ENCODE peak calls at places on chromosomes 12 and 14, in eight cellular contexts. L is right lobe of liver, M is tibial nerve, F is heart left ventricle, D is uterus, E is ovary, T is esophagus squamous epithelium, U is GM12891. O is an unnamed sample.
A peak's percentile ranks its signal among the peaks of the same experiment; 100 is the strongest.

GRCh38 chr12:25317553-25317952 is 66.8 kb upstream of the KRAS start:
- DNase-seq in T (no peak), E (no peak), D (no peak), L (no peak), M (no peak), F (no peak), U (no peak), O (no peak)

GRCh38 chr12:65962921-65963883 is 138.9 kb downstream of the HMGA2 start:
- DNase-seq in L (no peak), T (no peak), F (no peak), E (no peak), U (no peak), D (no peak), M (no peak), O (no peak)

GRCh38 chr12:116882742-116883141 is 1.5 kb upstream of the HRK start:
- DNase-seq in D (no peak), T (no peak), M (no peak), F (no peak), U (no peak), L (no peak), E (no peak), O (no peak)

GRCh38 chr12:18250313-18250916 is 10.9 kb upstream of the PIK3C2G start:
- DNase-seq in E (no peak), L (no peak), M (peak; percentile 39), U (peak; percentile 8), T (no peak), F (no peak), D (peak; percentile 40), O (no peak)

GRCh38 chr14:68458840-68459469 is 333.9 kb downstream of the ZFP36L1 start:
- DNase-seq in F (peak; percentile 58), E (no peak), U (no peak), L (peak; percentile 73), T (no peak), D (peak; percentile 76), M (peak; percentile 67), O (peak; percentile 81)

GRCh38 chr12:124385219-124385969 is 90.5 kb downstream of the RFLNA start:
- DNase-seq in E (no peak), D (peak; percentile 83), L (no peak), U (no peak), M (no peak), T (no peak), F (no peak), O (no peak)

GRCh38 chr14:69204753-69205152 is 13.5 kb downstream of the EXD2 start:
- DNase-seq in U (no peak), F (no peak), T (no peak), D (no peak), E (no peak), M (no peak), L (no peak), O (no peak)

GRCh38 chr12:54207539-54208267 is 18.9 kb upstream of the SMUG1 start:
- DNase-seq in U (peak; percentile 68), L (peak; percentile 76), M (peak; percentile 88), T (no peak), D (peak; percentile 61), F (peak; percentile 63), E (peak; percentile 70), O (peak; percentile 89)

GRCh38 chr12:63151061-63151897 is at the start of gene AVPR1A:
- DNase-seq in L (no peak), M (no peak), F (peak; percentile 49), D (peak; percentile 57), U (peak; percentile 4), T (no peak), E (no peak), O (no peak)

GRCh38 chr14:83470466-83470865 is 1936.8 kb upstream of the SEL1L start:
- DNase-seq in M (no peak), U (no peak), E (no peak), F (no peak), L (no peak), D (no peak), T (no peak), O (no peak)

GRCh38 chr12:57693317-57693658 is 644 bp upstream of the OS9 start:
- DNase-seq in M (no peak), E (no peak), D (no peak), L (no peak), T (no peak), U (no peak), F (no peak), O (no peak)

GRCh38 chr12:112549031-112549430 is 130.3 kb downstream of the PTPN11 start:
- DNase-seq in L (no peak), D (no peak), M (no peak), U (no peak), T (no peak), F (no peak), E (no peak), O (no peak)

GRCh38 chr14:26694521-26694920 is 96.7 kb upstream of the NOVA1 start:
- DNase-seq in L (no peak), T (no peak), U (no peak), D (no peak), E (no peak), F (no peak), M (no peak), O (no peak)

GRCh38 chr12:56188116-56188785 is 1.0 kb downstream of the SMARCC2 start:
- DNase-seq in L (no peak), F (no peak), D (no peak), U (no peak), M (no peak), T (no peak), E (no peak), O (no peak)

GRCh38 chr14:61475316-61475715 is 153.9 kb downstream of the PRKCH start:
- DNase-seq in M (no peak), L (no peak), D (no peak), F (no peak), E (no peak), T (no peak), U (no peak), O (no peak)

GRCh38 chr12:85775071-85775470 is 61.1 kb downstream of the RASSF9 start:
- DNase-seq in E (no peak), M (no peak), U (no peak), L (no peak), D (no peak), F (no peak), T (no peak), O (no peak)

GRCh38 chr12:27922591-27923139 is 49.9 kb downstream of the PTHLH start:
- DNase-seq in E (peak; percentile 10), L (no peak), U (no peak), D (peak; percentile 13), M (no peak), T (no peak), F (peak; percentile 37), O (no peak)

GRCh38 chr14:84894254-84894653 is 635.7 kb upstream of the FLRT2 start:
- DNase-seq in L (no peak), F (no peak), M (no peak), U (no peak), T (no peak), D (no peak), E (no peak), O (no peak)

GRCh38 chr12:19908825-19909224 is 459.5 kb upstream of the PDE3A start:
- DNase-seq in E (no peak), M (no peak), L (no peak), U (no peak), D (no peak), T (no peak), F (no peak), O (no peak)

GRCh38 chr12:114680498-114681148 is 3.4 kb downstream of the TBX3 start:
- DNase-seq in M (no peak), T (no peak), U (no peak), E (no peak), L (no peak), F (no peak), D (no peak), O (no peak)

GRCh38 chr12:101490286-101490920 is 15.3 kb downstream of the SPIC start:
- DNase-seq in L (no peak), F (no peak), D (no peak), E (no peak), M (no peak), U (peak; percentile 20), T (no peak), O (no peak)

GRCh38 chr14:50215416-50215815 is 16.0 kb downstream of the SOS2 start:
- DNase-seq in L (no peak), U (no peak), F (no peak), M (no peak), T (no peak), D (no peak), E (no peak), O (no peak)

GRCh38 chr12:117125275-117125613 is 26.0 kb upstream of the TESC start:
- DNase-seq in M (no peak), T (no peak), E (no peak), U (no peak), F (no peak), D (no peak), L (no peak), O (no peak)

GRCh38 chr12:123363743-123364531 is 710 bp downstream of the SBNO1 start:
- DNase-seq in F (peak; percentile 43), E (no peak), T (no peak), M (peak; percentile 5), U (no peak), L (peak; percentile 65), D (no peak), O (peak; percentile 67)
- TF ChIP-seq POLR2A in F (no peak), E (no peak), T (no peak), M (no peak), U (no peak), L (no peak), D (no peak), O (no peak)

DNA sequence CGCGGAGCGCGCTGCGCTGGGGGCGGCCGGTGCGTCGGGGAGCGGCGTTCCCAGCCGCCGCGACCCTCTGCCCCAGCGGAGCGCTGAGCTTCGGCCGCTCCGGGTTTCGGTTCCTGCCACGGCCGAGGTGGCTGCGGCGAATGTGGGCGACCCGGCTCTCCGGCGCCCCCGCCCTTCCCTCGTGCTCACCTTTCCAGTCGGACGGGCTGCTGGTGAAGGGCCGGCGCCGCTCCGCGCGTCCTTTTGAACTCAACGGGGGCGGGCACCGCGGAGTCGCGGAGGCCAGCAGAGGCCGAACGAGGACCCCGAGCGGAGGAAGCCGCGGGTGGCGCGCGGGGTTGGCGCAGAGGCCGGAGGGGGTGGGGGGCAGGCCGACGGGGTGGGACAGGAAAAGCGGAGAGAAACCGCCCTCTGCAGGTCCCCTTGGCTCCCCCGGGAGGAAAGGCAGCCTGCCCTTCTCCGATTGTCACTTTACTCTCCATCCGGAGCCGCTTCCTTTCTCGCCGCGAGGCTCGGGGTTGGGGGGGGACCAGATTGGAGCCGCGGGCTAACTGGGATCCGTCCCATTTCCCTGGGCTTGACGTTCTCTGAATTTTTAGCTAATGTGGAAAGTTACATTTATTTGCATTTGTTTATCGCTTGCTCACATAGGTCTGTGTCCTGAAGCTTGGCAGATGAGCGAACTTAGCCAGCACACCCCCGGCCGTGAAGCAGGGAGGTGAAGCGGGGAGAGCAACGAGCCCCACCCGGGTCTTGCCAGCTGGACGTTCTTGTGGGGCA is at the start of gene SMAGP:
- DNase-seq in D (peak; percentile 31), F (peak; percentile 63), T (no peak), M (peak; percentile 5), E (peak; percentile 48), L (peak; percentile 77), U (peak; percentile 67), O (peak; percentile 79)
- TF ChIP-seq POLR2A in D (no peak), F (no peak), T (no peak), M (no peak), E (no peak), L (peak; percentile 72), U (no peak), O (no peak)

GRCh38 chr12:95546491-95546813 is 4.8 kb downstream of the USP44 start:
- DNase-seq in F (no peak), M (no peak), T (no peak), E (no peak), D (no peak), U (no peak), L (no peak), O (no peak)
- TF ChIP-seq POLR2A in F (no peak), M (no peak), T (no peak), E (no peak), D (no peak), U (no peak), L (no peak), O (no peak)

GRCh38 chr14:99899578-99900178 is 106.5 kb downstream of the EML1 start:
- DNase-seq in M (no peak), T (no peak), F (no peak), U (no peak), E (no peak), L (no peak), D (no peak), O (no peak)
- TF ChIP-seq POLR2A in M (no peak), T (no peak), F (no peak), U (no peak), E (no peak), L (no peak), D (no peak), O (no peak)